ENCODE peak calls at places on chromosomes 11 and 22, in ten cellular contexts. F, H, C, Z, L, R, W, J, M and P are unnamed samples.

GRCh38 chr11:46446343-46446751 is 54.8 kb upstream of the CHRM4 start:
- DNase-seq in L (no peak), M (peak), F (no peak), R (no peak), C (no peak), J (no peak), H (no peak), Z (no peak), W (peak), P (no peak)

GRCh38 chr22:41431656-41432055 is 14.9 kb downstream of the TOB2 start:
- DNase-seq in C (no peak), R (no peak), F (no peak), W (no peak), L (no peak), H (no peak), M (no peak), J (no peak), Z (no peak), P (no peak)

GRCh38 chr22:35473971-35474370 is 66.7 kb upstream of the RASD2 start:
- DNase-seq in H (no peak), Z (no peak), W (no peak), C (no peak), L (no peak), F (no peak), R (no peak), J (no peak), M (no peak), P (no peak)

GRCh38 chr11:6259638-6260019 is at the start of gene CCKBR:
- DNase-seq in Z (no peak), J (no peak), M (no peak), R (no peak), W (no peak), H (peak), F (peak), L (no peak), C (no peak), P (no peak)

GRCh38 chr11:116687458-116688201 is 85.2 kb downstream of the BUD13 start:
- DNase-seq in F (no peak), Z (no peak), L (no peak), H (no peak), M (no peak), R (no peak), W (no peak), J (no peak), C (no peak), P (no peak)

GRCh38 chr22:50190182-50190951 is 4.7 kb downstream of the TRABD start:
- DNase-seq in R (peak), M (peak), C (peak), F (no peak), J (peak), Z (no peak), H (peak), L (peak), W (peak), P (peak)

GRCh38 chr11:110174645-110175310 is 81.6 kb downstream of the ZC3H12C start:
- DNase-seq in L (no peak), C (no peak), H (no peak), W (peak), R (no peak), Z (no peak), M (peak), J (no peak), F (no peak), P (no peak)

GRCh38 chr22:39414886-39415285 is 15.3 kb downstream of the TAB1 start:
- DNase-seq in L (no peak), R (no peak), J (peak), W (no peak), C (no peak), Z (no peak), F (no peak), H (no peak), M (no peak), P (no peak)

GRCh38 chr11:126636911-126637799 is 281.7 kb downstream of the ST3GAL4 start:
- DNase-seq in W (peak), L (peak), M (peak), J (no peak), H (no peak), F (no peak), C (no peak), Z (no peak), R (peak), P (no peak)

GRCh38 chr11:36433896-36434295 is 76.2 kb downstream of the TRAF6 start:
- DNase-seq in Z (no peak), H (no peak), R (no peak), J (no peak), W (no peak), L (no peak), M (no peak), C (no peak), F (no peak), P (no peak)

GRCh38 chr11:2419638-2420501 is 19.3 kb downstream of the TSSC4 start:
- DNase-seq in L (peak), J (peak), C (peak), M (peak), H (peak), Z (no peak), F (peak), R (peak), W (peak), P (peak)

GRCh38 chr22:19567383-19568009 is 43.3 kb upstream of the CLDN5 start:
- DNase-seq in M (no peak), Z (no peak), F (no peak), C (no peak), L (no peak), J (no peak), H (no peak), R (no peak), W (no peak), P (no peak)

GRCh38 chr11:85281550-85281949 is 345.6 kb downstream of the DLG2 start:
- DNase-seq in R (no peak), C (no peak), L (no peak), H (peak), J (no peak), W (no peak), M (no peak), Z (no peak), F (no peak), P (no peak)

GRCh38 chr22:31271026-31271425 is 21.3 kb downstream of the PIK3IP1 start:
- DNase-seq in R (no peak), W (no peak), Z (no peak), M (no peak), H (no peak), F (no peak), C (no peak), L (no peak), J (no peak), P (no peak)

GRCh38 chr11:64355078-64355940 is 3.7 kb upstream of the RPS6KA4 start:
- DNase-seq in M (peak), Z (peak), C (peak), F (peak), H (peak), R (peak), L (peak), J (peak), W (peak), P (no peak)

GRCh38 chr11:83493918-83494317 is 207.8 kb upstream of the CCDC90B start:
- DNase-seq in L (no peak), J (no peak), M (no peak), Z (no peak), R (no peak), H (no peak), W (no peak), F (no peak), C (peak), P (no peak)

GRCh38 chr22:30396871-30397655 is at the start of gene SEC14L2:
- DNase-seq in J (peak), C (peak), L (peak), W (peak), F (peak), R (peak), H (peak), Z (no peak), M (peak), P (peak)

GRCh38 chr11:73297231-73297590 is 10.9 kb upstream of the ARHGEF17 start:
- DNase-seq in Z (no peak), H (no peak), C (no peak), M (no peak), R (no peak), J (no peak), L (no peak), W (no peak), F (no peak), P (no peak)

GRCh38 chr22:26822300-26822699 is 164.9 kb downstream of the MIAT start:
- DNase-seq in Z (no peak), F (no peak), H (no peak), W (no peak), C (no peak), M (no peak), R (no peak), J (no peak), L (no peak), P (no peak)
- TF ChIP-seq CTCF in Z (no peak), F (no peak), H (no peak), W (no peak), C (no peak), M (no peak), R (peak), J (no peak), L (no peak), P (no peak)

GRCh38 chr11:95577716-95578460 is 211.7 kb downstream of the FAM76B start:
- DNase-seq in W (peak), M (peak), L (peak), Z (peak), H (peak), R (no peak), J (no peak), C (no peak), F (no peak), P (no peak)
- TF ChIP-seq CTCF in W (no peak), M (no peak), L (no peak), Z (no peak), H (no peak), R (no peak), J (no peak), C (no peak), F (no peak), P (no peak)

GRCh38 chr11:13143486-13144297 is 133.9 kb upstream of the BMAL1 start:
- DNase-seq in C (peak), W (peak), H (no peak), L (no peak), F (no peak), Z (no peak), J (no peak), M (no peak), R (no peak), P (no peak)

GRCh38 chr11:13141731-13142724 is 132.9 kb downstream of the RASSF10 start:
- DNase-seq in C (no peak), M (no peak), Z (no peak), F (no peak), J (no peak), W (no peak), H (no peak), R (no peak), L (no peak), P (no peak)

GRCh38 chr11:13140873-13141655 is 131.9 kb downstream of the RASSF10 start:
- DNase-seq in W (no peak), C (peak), Z (no peak), L (no peak), J (no peak), F (no peak), H (no peak), M (no peak), R (no peak), P (no peak)

GRCh38 chr11:13149991-13150390 is 127.6 kb upstream of the BMAL1 start:
- DNase-seq in M (no peak), Z (no peak), L (no peak), F (no peak), R (no peak), W (no peak), C (no peak), J (no peak), H (no peak), P (no peak)

GRCh38 chr11:13145461-13145860 is 132.1 kb upstream of the BMAL1 start:
- DNase-seq in H (no peak), J (no peak), C (no peak), F (no peak), W (no peak), L (no peak), Z (no peak), R (no peak), M (no peak), P (no peak)
- TF ChIP-seq CTCF in H (no peak), J (no peak), C (no peak), F (no peak), W (no peak), L (no peak), Z (no peak), R (no peak), M (no peak), P (no peak)

GRCh38 chr11:17472467-17472866 is 4.2 kb downstream of the ABCC8 start:
- DNase-seq in L (no peak), M (no peak), W (no peak), J (no peak), F (no peak), R (no peak), Z (no peak), H (no peak), C (no peak), P (no peak)

GRCh38 chr11:17473071-17473744 is 3.4 kb downstream of the ABCC8 start:
- DNase-seq in H (no peak), Z (no peak), F (no peak), L (no peak), R (peak), J (no peak), C (no peak), M (no peak), W (peak), P (no peak)

GRCh38 chr11:17468094-17468493 is 8.6 kb downstream of the ABCC8 start:
- DNase-seq in M (no peak), L (no peak), R (no peak), W (no peak), F (no peak), Z (no peak), C (no peak), J (no peak), H (no peak), P (no peak)

GRCh38 chr11:17469998-17470397 is 6.6 kb downstream of the ABCC8 start:
- DNase-seq in H (no peak), F (no peak), W (no peak), Z (no peak), R (no peak), J (no peak), M (no peak), C (no peak), L (no peak), P (no peak)

DNA sequence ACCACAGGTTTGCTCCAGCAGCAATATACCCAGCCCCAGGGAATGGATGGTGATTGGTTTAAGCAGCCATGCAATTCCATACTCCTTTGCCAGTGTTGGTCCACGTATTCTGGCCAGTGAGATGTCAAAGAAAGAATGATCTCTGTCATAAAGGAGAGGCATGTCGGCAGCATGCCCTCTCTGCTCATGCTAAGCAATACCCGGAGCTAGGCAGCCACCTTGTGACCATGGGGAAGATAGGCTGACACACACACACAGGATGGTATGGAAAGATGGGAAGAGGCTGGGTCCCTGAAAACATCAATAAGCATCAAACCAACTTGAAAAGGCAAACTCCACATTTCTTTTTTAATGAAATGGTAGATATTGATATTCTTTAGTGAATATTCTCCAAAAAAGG is 5.1 kb downstream of the ABCC8 start:
- DNase-seq in W (no peak), F (no peak), C (no peak), Z (no peak), M (no peak), L (no peak), R (peak), H (no peak), J (peak), P (no peak)
- TF ChIP-seq CTCF in W (no peak), F (no peak), C (no peak), Z (no peak), M (no peak), L (no peak), R (peak), H (no peak), J (peak), P (no peak)

GRCh38 chr11:86940122-86940777 is 14.9 kb downstream of the FZD4 start:
- DNase-seq in F (no peak), M (peak), R (no peak), L (no peak), J (peak), Z (no peak), W (peak), C (peak), H (no peak), P (no peak)
- TF ChIP-seq CTCF in F (no peak), M (no peak), R (no peak), L (no peak), J (peak), Z (no peak), W (no peak), C (no peak), H (no peak), P (no peak)

GRCh38 chr11:100010393-100010792 is 676.7 kb upstream of the ARHGAP42 start:
- DNase-seq in L (no peak), C (no peak), M (no peak), Z (no peak), R (no peak), F (no peak), J (no peak), H (no peak), W (no peak), P (no peak)
- TF ChIP-seq CTCF in L (no peak), C (no peak), M (no peak), Z (no peak), R (no peak), F (no peak), J (no peak), H (no peak), W (no peak), P (no peak)

GRCh38 chr11:11988099-11988651 is 20.3 kb downstream of the DKK3 start:
- DNase-seq in W (peak), L (no peak), H (no peak), R (peak), Z (no peak), J (no peak), C (no peak), F (no peak), M (peak), P (no peak)
- TF ChIP-seq CTCF in W (no peak), L (no peak), H (no peak), R (no peak), Z (no peak), J (no peak), C (no peak), F (no peak), M (no peak), P (no peak)

GRCh38 chr11:34940026-34940677 is 23.7 kb downstream of the PDHX start:
- DNase-seq in M (peak), J (no peak), L (no peak), W (no peak), Z (no peak), R (no peak), F (no peak), H (no peak), C (no peak), P (no peak)
- TF ChIP-seq CTCF in M (peak), J (no peak), L (no peak), W (no peak), Z (no peak), R (peak), F (no peak), H (peak), C (no peak), P (no peak)

DNA sequence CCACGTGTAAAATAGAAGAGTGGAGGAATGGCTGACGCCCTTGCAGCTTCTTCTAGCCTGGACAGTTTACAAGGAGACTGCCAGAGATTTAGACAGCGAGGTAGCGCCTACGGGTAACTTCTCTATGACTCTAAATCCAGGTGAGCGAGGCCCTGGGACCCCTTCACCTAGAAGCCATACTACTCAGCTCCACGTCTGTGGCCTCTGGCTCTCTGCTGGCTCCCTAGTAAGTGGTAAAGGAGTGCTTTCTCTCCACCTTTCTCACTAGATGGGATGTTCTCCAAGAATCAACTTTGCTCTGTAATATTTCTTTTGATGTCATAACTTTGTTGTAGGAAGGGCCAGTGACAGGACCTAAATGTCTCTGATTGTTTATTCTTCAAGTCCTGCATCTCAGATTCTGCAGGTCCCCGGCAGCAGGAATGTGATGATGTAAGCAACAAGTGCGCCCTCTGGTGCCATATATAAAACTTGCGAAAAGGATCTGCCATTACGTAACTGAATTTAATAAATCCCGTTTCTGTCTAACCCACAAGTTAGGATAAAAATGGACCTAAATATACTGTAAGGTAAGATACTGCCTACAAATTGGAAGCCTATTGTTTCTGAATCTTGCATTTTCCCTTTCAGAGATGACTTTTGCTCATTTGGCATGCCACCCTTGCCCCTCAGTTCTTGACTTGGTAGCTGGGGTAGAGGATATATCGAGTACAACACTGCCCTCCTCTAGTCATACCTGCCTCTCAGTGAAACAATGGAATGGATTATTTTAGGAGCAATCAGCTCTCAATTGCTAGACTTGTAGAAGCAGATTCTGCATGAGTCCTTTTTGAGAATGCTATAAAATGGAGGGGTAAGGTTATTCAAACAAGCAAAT is 11.0 kb upstream of the PTPN5 start:
- DNase-seq in F (no peak), R (peak), C (peak), J (no peak), W (peak), Z (peak), L (peak), H (peak), M (peak), P (peak)
- TF ChIP-seq CTCF in F (peak), R (peak), C (peak), J (peak), W (peak), Z (peak), L (peak), H (peak), M (peak), P (peak)

GRCh38 chr11:71082454-71082853 is 169.9 kb downstream of the SHANK2 start:
- DNase-seq in J (no peak), L (no peak), M (no peak), H (no peak), Z (no peak), F (no peak), W (no peak), C (no peak), R (no peak), P (no peak)

GRCh38 chr11:71083105-71083504 is 169.3 kb downstream of the SHANK2 start:
- DNase-seq in C (no peak), Z (no peak), M (no peak), H (no peak), R (no peak), W (no peak), J (no peak), F (no peak), L (no peak), P (no peak)

GRCh38 chr11:71084306-71085012 is 167.9 kb downstream of the SHANK2 start:
- DNase-seq in H (no peak), R (no peak), Z (no peak), F (no peak), C (no peak), J (no peak), M (no peak), L (no peak), W (no peak), P (no peak)

GRCh38 chr11:71089571-71089970 is 162.8 kb downstream of the SHANK2 start:
- DNase-seq in H (no peak), J (no peak), C (no peak), F (no peak), R (no peak), W (no peak), M (no peak), L (no peak), Z (no peak), P (no peak)

GRCh38 chr11:71086687-71087258 is 165.6 kb downstream of the SHANK2 start:
- DNase-seq in L (peak), H (peak), C (peak), R (peak), M (peak), Z (no peak), W (peak), F (peak), J (no peak), P (no peak)
- TF ChIP-seq CTCF in L (peak), H (no peak), C (peak), R (peak), M (peak), Z (peak), W (peak), F (peak), J (peak), P (peak)